ENCODE peak calls at places on chromosomes 13 and 19, in seven cellular contexts. E, Z, P, N, M, Q and H are unnamed samples.

GRCh38 chr13:39599842-39600241 is 3.2 kb downstream of the LHFPL6 start:
- DNase-seq in E (no peak), P (peak; percentile 25), Z (no peak), Q (no peak), M (no peak), N (no peak), H (no peak)

GRCh38 chr19:29381353-29382203 is 144.2 kb upstream of the VSTM2B start:
- DNase-seq in Z (no peak), E (no peak), M (no peak), N (no peak), P (no peak), Q (no peak), H (no peak)

GRCh38 chr19:38869160-38869835 is 8.8 kb downstream of the RINL start:
- DNase-seq in M (no peak), P (no peak), Z (no peak), Q (peak; percentile 46), N (no peak), E (peak; percentile 54), H (no peak)

GRCh38 chr13:93364166-93364565 is 137.6 kb downstream of the GPC6 start:
- DNase-seq in E (no peak), N (no peak), M (peak; percentile 48), P (peak; percentile 36), Z (no peak), Q (no peak), H (peak; percentile 4)

GRCh38 chr19:36254848-36255247 is 39.9 kb downstream of the ZNF146 start:
- DNase-seq in E (no peak), N (no peak), P (no peak), Q (no peak), M (no peak), Z (no peak), H (no peak)

GRCh38 chr13:38960175-38960574 is 30.5 kb downstream of the STOML3 start:
- DNase-seq in E (no peak), M (no peak), P (no peak), Q (no peak), N (no peak), Z (no peak), H (no peak)

GRCh38 chr19:34282611-34283519 is 28.5 kb downstream of the GARRE1 start:
- DNase-seq in Z (no peak), E (no peak), Q (no peak), M (no peak), N (no peak), P (no peak), H (no peak)

GRCh38 chr19:49340069-49340864 is 5.1 kb downstream of the CD37 start:
- DNase-seq in E (no peak), P (no peak), N (peak; percentile 28), Q (no peak), M (no peak), Z (no peak), H (no peak)

GRCh38 chr19:55304279-55304978 is 20.6 kb downstream of the BRSK1 start:
- DNase-seq in E (peak; percentile 57), Q (peak; percentile 41), Z (no peak), M (peak; percentile 58), P (peak; percentile 30), N (no peak), H (peak; percentile 59)

GRCh38 chr19:47682939-47683338 is 30.3 kb upstream of the EHD2 start:
- DNase-seq in E (no peak), Z (no peak), P (no peak), Q (no peak), N (no peak), M (no peak), H (no peak)

GRCh38 chr13:46698015-46698414 is 98.9 kb downstream of the ESD start:
- DNase-seq in E (no peak), Z (no peak), P (no peak), N (no peak), Q (no peak), M (no peak), H (no peak)

GRCh38 chr19:1119475-1120217 is 15.9 kb downstream of the GPX4 start:
- DNase-seq in N (no peak), Q (no peak), M (no peak), P (no peak), Z (no peak), E (no peak), H (no peak)

GRCh38 chr19:49142866-49143335 is 12.3 kb downstream of the HRC start:
- DNase-seq in Z (peak; percentile 78), P (peak; percentile 95), M (peak; percentile 94), E (peak; percentile 82), N (no peak), Q (peak; percentile 82), H (peak; percentile 84)

GRCh38 chr13:112799394-112799793 is 109.6 kb downstream of the ATP11A start:
- DNase-seq in Z (no peak), N (no peak), E (no peak), P (no peak), Q (no peak), M (no peak), H (no peak)

GRCh38 chr19:4501691-4502090 is 16.6 kb downstream of the PLIN4 start:
- DNase-seq in N (no peak), Q (no peak), M (no peak), P (no peak), E (no peak), Z (no peak), H (no peak)

GRCh38 chr13:45472171-45472705 is 7.5 kb downstream of the COG3 start:
- DNase-seq in Q (no peak), Z (no peak), M (no peak), E (no peak), N (no peak), P (no peak), H (no peak)

GRCh38 chr13:46142692-46143238 is 37.9 kb upstream of the CPB2 start:
- DNase-seq in M (no peak), Q (no peak), E (no peak), Z (no peak), P (no peak), N (no peak), H (no peak)

GRCh38 chr13:20489185-20489820 is 36.4 kb downstream of the CRYL1 start:
- DNase-seq in E (no peak), M (no peak), N (no peak), Q (no peak), P (no peak), Z (peak; percentile 38), H (no peak)

GRCh38 chr19:42250249-42250665 is 4.7 kb downstream of the ERF start:
- DNase-seq in M (no peak), Z (no peak), N (no peak), Q (no peak), E (no peak), P (no peak), H (no peak)

GRCh38 chr13:89393758-89394157 is 1722.6 kb downstream of the SLITRK5 start:
- DNase-seq in N (no peak), P (no peak), Z (no peak), E (no peak), M (no peak), Q (no peak), H (no peak)

GRCh38 chr19:1944088-1944915 is 3.3 kb downstream of the CSNK1G2 start:
- DNase-seq in M (no peak), Q (no peak), E (no peak), Z (no peak), N (no peak), P (no peak), H (no peak)

GRCh38 chr13:19713186-19713965 is 69.4 kb downstream of the PSPC1 start:
- DNase-seq in Q (no peak), M (peak; percentile 87), E (peak; percentile 18), N (no peak), Z (no peak), P (peak; percentile 79), H (peak; percentile 84)

GRCh38 chr19:39558623-39559117 is 18.7 kb upstream of the EID2 start:
- DNase-seq in Q (no peak), N (no peak), P (no peak), Z (no peak), M (no peak), E (peak; percentile 56), H (no peak)

GRCh38 chr19:32816555-32817099 is 52.9 kb downstream of the SLC7A9 start:
- DNase-seq in M (no peak), N (no peak), Z (no peak), Q (no peak), E (no peak), P (no peak), H (no peak)

GRCh38 chr13:51729853-51730553 is 74.0 kb downstream of the DHRS12 start:
- DNase-seq in E (peak; percentile 30), N (no peak), P (peak; percentile 90), M (peak; percentile 92), Q (peak; percentile 58), Z (peak; percentile 19), H (peak; percentile 70)

GRCh38 chr19:16060294-16060693 is 16.0 kb upstream of the TPM4 start:
- DNase-seq in Q (no peak), N (no peak), M (no peak), P (no peak), E (no peak), Z (no peak), H (no peak)

GRCh38 chr13:99312493-99312883 is 5.3 kb upstream of the GPR183 start:
- DNase-seq in Q (no peak), N (no peak), E (no peak), M (peak; percentile 97), Z (no peak), P (peak; percentile 97), H (no peak)

GRCh38 chr13:113954046-113954841 is 19.6 kb downstream of the C13orf46 start:
- DNase-seq in M (no peak), N (no peak), P (no peak), E (no peak), Z (no peak), Q (no peak), H (no peak)

GRCh38 chr13:33401238-33401637 is 115.7 kb upstream of the STARD13 start:
- DNase-seq in M (no peak), Z (no peak), N (peak; percentile 72), E (no peak), Q (no peak), P (no peak), H (no peak)

GRCh38 chr19:50214699-50215543 is 11.5 kb downstream of the MYH14 start:
- DNase-seq in Z (no peak), P (no peak), N (no peak), E (no peak), Q (no peak), M (no peak), H (no peak)

GRCh38 chr19:10510301-10510802 is 6.9 kb downstream of the S1PR5 start:
- DNase-seq in N (no peak), Z (peak; percentile 52), Q (peak; percentile 76), M (peak; percentile 39), P (no peak), E (peak; percentile 52), H (no peak)

GRCh38 chr19:6412111-6412999 is 12.3 kb downstream of the KHSRP start:
- DNase-seq in P (peak; percentile 29), Z (no peak), E (peak; percentile 47), Q (peak; percentile 67), N (no peak), M (peak; percentile 34), H (no peak)

GRCh38 chr13:33321686-33322473 is 36.3 kb upstream of the STARD13 start:
- DNase-seq in Q (no peak), M (peak; percentile 44), N (no peak), Z (no peak), E (no peak), P (peak; percentile 40), H (no peak)

GRCh38 chr19:51097166-51097736 is 11.0 kb downstream of the CTU1 start:
- DNase-seq in E (peak; percentile 59), N (no peak), M (peak; percentile 54), Z (peak; percentile 53), P (peak; percentile 63), Q (peak; percentile 83), H (peak; percentile 27)

GRCh38 chr13:99823961-99824360 is 147.6 kb downstream of the ZIC5 start:
- DNase-seq in E (no peak), P (no peak), Q (no peak), N (no peak), M (no peak), Z (no peak), H (no peak)

GRCh38 chr13:98123176-98123575 is 19.7 kb upstream of the FARP1 start:
- DNase-seq in E (no peak), M (no peak), Z (no peak), P (no peak), Q (no peak), N (no peak), H (no peak)

GRCh38 chr19:45553464-45553863 is 31.1 kb downstream of the OPA3 start:
- DNase-seq in M (no peak), N (peak; percentile 80), Z (no peak), E (no peak), P (no peak), Q (no peak), H (no peak)

GRCh38 chr13:51502206-51502651 is 49.4 kb upstream of the INTS6 start:
- DNase-seq in Z (no peak), N (no peak), Q (peak; percentile 53), M (peak; percentile 72), P (peak; percentile 75), E (peak; percentile 39), H (no peak)